ENCODE peak calls at places on chromosome 7, in six cellular contexts. One of them, this sample, is unnamed.
A peak's percentile ranks its signal among the peaks of the same experiment; 100 is the strongest.

GRCh38 chr7:29609162-29610030 is 45.8 kb downstream of the PRR15 start:
- DNase-seq in mesendoderm: peak; percentile 97
- DNase-seq in T1000: no peak
- DNase-seq in heart right ventricle: no peak
- DNase-seq in non-pigmented ciliary epithelial cell: no peak
- DNase-seq in H7: peak; percentile 40
- DNase-seq in this sample: no peak

GRCh38 chr7:81155654-81156373 is 237.0 kb upstream of the SEMA3C start:
- DNase-seq in mesendoderm: peak; percentile 46
- DNase-seq in T1000: no peak
- DNase-seq in heart right ventricle: no peak
- DNase-seq in non-pigmented ciliary epithelial cell: no peak
- DNase-seq in H7: no peak
- DNase-seq in this sample: no peak

GRCh38 chr7:66905689-66906088 is 15.3 kb upstream of the TMEM248 start:
- DNase-seq in mesendoderm: peak; percentile 70
- DNase-seq in T1000: no peak
- DNase-seq in heart right ventricle: no peak
- DNase-seq in non-pigmented ciliary epithelial cell: no peak
- DNase-seq in H7: peak; percentile 62
- DNase-seq in this sample: no peak

GRCh38 chr7:48337012-48337621 is 165.9 kb downstream of the ABCA13 start:
- DNase-seq in mesendoderm: peak; percentile 69
- DNase-seq in T1000: no peak
- DNase-seq in heart right ventricle: no peak
- DNase-seq in non-pigmented ciliary epithelial cell: peak; percentile 11
- DNase-seq in H7: peak; percentile 61
- DNase-seq in this sample: peak; percentile 9

GRCh38 chr7:14806886-14807285 is 95.7 kb downstream of the DGKB start:
- DNase-seq in mesendoderm: no peak
- DNase-seq in T1000: no peak
- DNase-seq in heart right ventricle: no peak
- DNase-seq in non-pigmented ciliary epithelial cell: no peak
- DNase-seq in H7: no peak
- DNase-seq in this sample: no peak

GRCh38 chr7:11206131-11206921 is 232.7 kb downstream of the PHF14 start:
- DNase-seq in mesendoderm: no peak
- DNase-seq in T1000: no peak
- DNase-seq in heart right ventricle: no peak
- DNase-seq in non-pigmented ciliary epithelial cell: no peak
- DNase-seq in H7: no peak
- DNase-seq in this sample: no peak

GRCh38 chr7:151019130-151019447 is 5.2 kb downstream of the ATG9B start:
- DNase-seq in mesendoderm: no peak
- DNase-seq in T1000: no peak
- DNase-seq in heart right ventricle: no peak
- DNase-seq in non-pigmented ciliary epithelial cell: no peak
- DNase-seq in H7: no peak
- DNase-seq in this sample: no peak

GRCh38 chr7:157471259-157472125 is 134.7 kb downstream of the DNAJB6 start:
- DNase-seq in mesendoderm: no peak
- DNase-seq in T1000: no peak
- DNase-seq in heart right ventricle: no peak
- DNase-seq in non-pigmented ciliary epithelial cell: no peak
- DNase-seq in H7: peak; percentile 34
- DNase-seq in this sample: no peak

GRCh38 chr7:12761691-12762090 is 74.3 kb downstream of the ARL4A start:
- DNase-seq in mesendoderm: no peak
- DNase-seq in T1000: no peak
- DNase-seq in heart right ventricle: no peak
- DNase-seq in non-pigmented ciliary epithelial cell: no peak
- DNase-seq in H7: no peak
- DNase-seq in this sample: no peak

GRCh38 chr7:98168904-98169621 is 42.2 kb upstream of the BHLHA15 start:
- DNase-seq in mesendoderm: no peak
- DNase-seq in T1000: no peak
- DNase-seq in heart right ventricle: no peak
- DNase-seq in non-pigmented ciliary epithelial cell: no peak
- DNase-seq in H7: no peak
- DNase-seq in this sample: no peak

GRCh38 chr7:155405399-155406318 is 52.3 kb upstream of the EN2 start:
- DNase-seq in mesendoderm: peak; percentile 46
- DNase-seq in T1000: no peak
- DNase-seq in heart right ventricle: no peak
- DNase-seq in non-pigmented ciliary epithelial cell: no peak
- DNase-seq in H7: peak; percentile 90
- DNase-seq in this sample: no peak

GRCh38 chr7:157760004-157760730 is 423.4 kb downstream of the DNAJB6 start:
- DNase-seq in mesendoderm: peak; percentile 42
- DNase-seq in T1000: no peak
- DNase-seq in heart right ventricle: no peak
- DNase-seq in non-pigmented ciliary epithelial cell: no peak
- DNase-seq in H7: peak; percentile 85
- DNase-seq in this sample: no peak

GRCh38 chr7:30605832-30606231 is 11.2 kb downstream of the GARS1 start:
- DNase-seq in mesendoderm: no peak
- DNase-seq in T1000: no peak
- DNase-seq in heart right ventricle: no peak
- DNase-seq in non-pigmented ciliary epithelial cell: no peak
- DNase-seq in H7: no peak
- DNase-seq in this sample: no peak

GRCh38 chr7:13981070-13981469 is 8.4 kb downstream of the ETV1 start:
- DNase-seq in mesendoderm: peak; percentile 89
- DNase-seq in T1000: peak; percentile 60
- DNase-seq in heart right ventricle: no peak
- DNase-seq in non-pigmented ciliary epithelial cell: peak; percentile 95
- DNase-seq in H7: peak; percentile 19
- DNase-seq in this sample: peak; percentile 80

GRCh38 chr7:519974-520458 is 370 bp upstream of the PDGFA start:
- DNase-seq in mesendoderm: peak; percentile 80
- DNase-seq in T1000: peak; percentile 40
- DNase-seq in heart right ventricle: peak; percentile 65
- DNase-seq in non-pigmented ciliary epithelial cell: no peak
- DNase-seq in H7: peak; percentile 96
- DNase-seq in this sample: peak; percentile 62

GRCh38 chr7:16044620-16045019 is 358.1 kb upstream of the MEOX2 start:
- DNase-seq in mesendoderm: no peak
- DNase-seq in T1000: no peak
- DNase-seq in heart right ventricle: no peak
- DNase-seq in non-pigmented ciliary epithelial cell: no peak
- DNase-seq in H7: no peak
- DNase-seq in this sample: no peak

GRCh38 chr7:11170863-11171568 is 197.3 kb downstream of the PHF14 start:
- DNase-seq in mesendoderm: no peak
- DNase-seq in T1000: no peak
- DNase-seq in heart right ventricle: no peak
- DNase-seq in non-pigmented ciliary epithelial cell: no peak
- DNase-seq in H7: no peak
- DNase-seq in this sample: no peak

GRCh38 chr7:43952028-43952427 is 25.8 kb downstream of the UBE2D4 start:
- DNase-seq in mesendoderm: no peak
- DNase-seq in T1000: no peak
- DNase-seq in heart right ventricle: no peak
- DNase-seq in non-pigmented ciliary epithelial cell: no peak
- DNase-seq in H7: no peak
- DNase-seq in this sample: no peak

GRCh38 chr7:14504134-14504533 is 398.4 kb downstream of the DGKB start:
- DNase-seq in mesendoderm: peak; percentile 3
- DNase-seq in T1000: no peak
- DNase-seq in heart right ventricle: no peak
- DNase-seq in non-pigmented ciliary epithelial cell: no peak
- DNase-seq in H7: peak; percentile 9
- DNase-seq in this sample: no peak

GRCh38 chr7:152672626-152673025 is 3.3 kb downstream of the XRCC2 start:
- DNase-seq in mesendoderm: no peak
- DNase-seq in T1000: no peak
- DNase-seq in heart right ventricle: no peak
- DNase-seq in non-pigmented ciliary epithelial cell: no peak
- DNase-seq in H7: no peak
- DNase-seq in this sample: no peak

This sample was measured in SJSA1.